ENCODE peak calls at places on chromosomes 4 and X, in four cellular contexts. One of them, this sample, is unnamed.

GRCh38 chr4:8227201-8227770 is 28.2 kb downstream of the SH3TC1 start:
- DNase-seq in HCT116: no peak
- DNase-seq in SK-N-SH: no peak
- DNase-seq in HepG2: no peak
- DNase-seq in this sample: no peak

GRCh38 chrX:98380106-98380505 is 1496.4 kb downstream of the RPA4 start:
- DNase-seq in HCT116: no peak
- DNase-seq in HepG2: no peak
- DNase-seq in SK-N-SH: no peak
- DNase-seq in this sample: no peak

GRCh38 chrX:40368611-40369061 is 212.1 kb upstream of the ATP6AP2 start:
- DNase-seq in SK-N-SH: no peak
- DNase-seq in HCT116: no peak
- DNase-seq in HepG2: no peak
- DNase-seq in this sample: no peak

GRCh38 chr4:5804656-5805055 is 88.2 kb downstream of the CRMP1 start:
- DNase-seq in HepG2: no peak
- DNase-seq in HCT116: no peak
- DNase-seq in SK-N-SH: no peak
- DNase-seq in this sample: no peak

GRCh38 chr4:185344743-185345538 is 50.8 kb downstream of the LRP2BP start:
- DNase-seq in HCT116: no peak
- DNase-seq in HepG2: no peak
- DNase-seq in SK-N-SH: no peak
- DNase-seq in this sample: no peak

GRCh38 chr4:1293531-1293941 is 3.8 kb downstream of the MAEA start:
- DNase-seq in SK-N-SH: no peak
- DNase-seq in HCT116: no peak
- DNase-seq in HepG2: no peak
- DNase-seq in this sample: no peak

GRCh38 chrX:17608898-17609297 is 128.4 kb upstream of the SCML1 start:
- DNase-seq in SK-N-SH: no peak
- DNase-seq in HCT116: no peak
- DNase-seq in HepG2: no peak
- DNase-seq in this sample: no peak

GRCh38 chrX:39603291-39603690 is 494.5 kb downstream of the BCOR start:
- DNase-seq in HepG2: no peak
- DNase-seq in SK-N-SH: no peak
- DNase-seq in HCT116: no peak
- DNase-seq in this sample: no peak

GRCh38 chr4:142293536-142293935 is 552.6 kb downstream of the INPP4B start:
- DNase-seq in HCT116: no peak
- DNase-seq in HepG2: no peak
- DNase-seq in SK-N-SH: no peak
- DNase-seq in this sample: no peak

GRCh38 chr4:132865458-132865857 is 283.6 kb upstream of the PCDH10 start:
- DNase-seq in HepG2: no peak
- DNase-seq in HCT116: no peak
- DNase-seq in SK-N-SH: no peak
- DNase-seq in this sample: no peak

GRCh38 chr4:73772353-73772752 is 32.0 kb downstream of the CXCL8 start:
- DNase-seq in HCT116: no peak
- DNase-seq in HepG2: no peak
- DNase-seq in SK-N-SH: no peak
- DNase-seq in this sample: no peak

GRCh38 chr4:38231626-38232025 is 271.4 kb downstream of the PTTG2 start:
- DNase-seq in HepG2: no peak
- DNase-seq in HCT116: no peak
- DNase-seq in SK-N-SH: no peak
- DNase-seq in this sample: no peak

GRCh38 chrX:45006002-45006800 is 133.2 kb downstream of the KDM6A start:
- DNase-seq in HepG2: no peak
- DNase-seq in HCT116: peak; percentile 67
- DNase-seq in SK-N-SH: no peak
- DNase-seq in this sample: no peak

GRCh38 chr4:156710571-156711195 is 260.9 kb downstream of the PDGFC start:
- DNase-seq in HCT116: no peak
- DNase-seq in SK-N-SH: no peak
- DNase-seq in HepG2: peak; percentile 42
- DNase-seq in this sample: no peak

GRCh38 chr4:148367756-148368155 is 74.5 kb downstream of the NR3C2 start:
- DNase-seq in HCT116: no peak
- DNase-seq in SK-N-SH: no peak
- DNase-seq in HepG2: no peak
- DNase-seq in this sample: no peak

GRCh38 chr4:98659741-98660507 is 1.5 kb upstream of the TSPAN5 start:
- DNase-seq in SK-N-SH: no peak
- DNase-seq in HCT116: no peak
- DNase-seq in HepG2: peak; percentile 26
- DNase-seq in this sample: no peak

GRCh38 chr4:152348670-152349069 is 187.2 kb downstream of the FBXW7 start:
- DNase-seq in HepG2: no peak
- DNase-seq in HCT116: no peak
- DNase-seq in SK-N-SH: peak; percentile 10
- DNase-seq in this sample: no peak

GRCh38 chrX:51332188-51332942 is at the start of gene NUDT10:
- DNase-seq in HCT116: no peak
- DNase-seq in SK-N-SH: peak; percentile 81
- DNase-seq in HepG2: no peak
- DNase-seq in this sample: no peak

GRCh38 chrX:68504237-68504636 is 5.4 kb downstream of the YIPF6 start:
- DNase-seq in HepG2: no peak
- DNase-seq in HCT116: no peak
- DNase-seq in SK-N-SH: no peak
- DNase-seq in this sample: no peak

GRCh38 chr4:80422727-80423404 is 87.3 kb downstream of the CFAP299 start:
- DNase-seq in HepG2: no peak
- DNase-seq in SK-N-SH: no peak
- DNase-seq in HCT116: no peak
- DNase-seq in this sample: no peak

GRCh38 chr4:56128231-56128630 is 179.5 kb downstream of the CEP135 start:
- DNase-seq in HepG2: no peak
- DNase-seq in HCT116: no peak
- DNase-seq in SK-N-SH: no peak
- DNase-seq in this sample: no peak

GRCh38 chr4:6200011-6200921 is at the start of gene JAKMIP1:
- DNase-seq in HCT116: no peak
- DNase-seq in HepG2: peak; percentile 25
- DNase-seq in SK-N-SH: peak; percentile 99
- DNase-seq in this sample: no peak

GRCh38 chr4:1711055-1711905 is 839 bp downstream of the SLBP start:
- DNase-seq in HCT116: no peak
- DNase-seq in SK-N-SH: no peak
- DNase-seq in HepG2: no peak
- DNase-seq in this sample: no peak

GRCh38 chrX:21972721-21973120 is 32.2 kb downstream of the SMS start:
- DNase-seq in HepG2: no peak
- DNase-seq in HCT116: no peak
- DNase-seq in SK-N-SH: no peak
- DNase-seq in this sample: no peak

GRCh38 chr4:16083217-16084191 is at the start of gene PROM1:
- DNase-seq in HepG2: peak; percentile 3
- DNase-seq in HCT116: peak; percentile 37
- DNase-seq in SK-N-SH: peak; percentile 81
- DNase-seq in this sample: no peak

GRCh38 chrX:43349363-43349762 is 306.7 kb upstream of the MAOA start:
- DNase-seq in HCT116: peak; percentile 28
- DNase-seq in HepG2: peak; percentile 44
- DNase-seq in SK-N-SH: peak; percentile 25
- DNase-seq in this sample: no peak

GRCh38 chr4:119300072-119300387 is 21.9 kb downstream of the FABP2 start:
- DNase-seq in SK-N-SH: peak; percentile 47
- DNase-seq in HCT116: no peak
- DNase-seq in HepG2: no peak
- DNase-seq in this sample: no peak

GRCh38 chr4:9800878-9801277 is 19.4 kb downstream of the DRD5 start:
- DNase-seq in SK-N-SH: no peak
- DNase-seq in HCT116: no peak
- DNase-seq in HepG2: no peak
- DNase-seq in this sample: no peak

GRCh38 chrX:113033966-113034680 is 193.5 kb upstream of the AMOT start:
- DNase-seq in HepG2: no peak
- DNase-seq in HCT116: no peak
- DNase-seq in SK-N-SH: no peak
- DNase-seq in this sample: no peak

GRCh38 chrX:11688201-11688600 is 22.5 kb upstream of the ARHGAP6 start:
- DNase-seq in HCT116: no peak
- DNase-seq in HepG2: no peak
- DNase-seq in SK-N-SH: no peak
- DNase-seq in this sample: no peak

GRCh38 chr4:121817006-121817405 is 6.7 kb downstream of the CCNA2 start:
- DNase-seq in HCT116: no peak
- DNase-seq in HepG2: no peak
- DNase-seq in SK-N-SH: no peak
- DNase-seq in this sample: no peak
- TF ChIP-seq POLR2AphosphoS5 in HCT116: no peak
- TF ChIP-seq POLR2AphosphoS5 in HepG2: no peak
- TF ChIP-seq POLR2AphosphoS5 in SK-N-SH: no peak
- TF ChIP-seq POLR2AphosphoS5 in this sample: no peak

DNA sequence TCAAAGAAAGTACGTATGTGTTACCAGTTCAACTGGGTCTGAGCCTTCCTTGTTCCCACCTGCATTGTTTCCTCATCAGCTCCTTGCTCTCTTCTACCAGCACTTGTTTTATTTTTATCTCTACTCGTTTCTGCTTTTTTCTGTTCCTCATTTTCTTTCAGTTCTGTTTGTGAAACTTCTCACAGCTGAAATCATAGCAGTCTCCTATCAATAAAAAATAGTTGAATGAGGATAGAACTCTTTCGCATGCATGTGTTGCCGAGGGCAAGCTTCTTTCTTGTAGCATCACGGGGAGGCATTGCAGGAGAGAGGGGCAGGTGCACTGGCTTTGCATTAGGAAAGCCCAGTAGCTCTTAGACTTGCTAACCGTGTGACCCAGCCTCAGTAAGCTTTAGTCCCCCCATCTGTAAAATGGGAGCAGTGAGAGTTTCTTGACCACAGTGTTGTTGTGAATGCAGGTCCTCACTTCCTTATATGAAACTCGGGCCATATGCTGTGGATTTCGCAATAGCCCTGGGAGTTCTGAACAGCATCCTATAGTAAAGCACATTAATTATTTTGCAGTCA is 24.7 kb downstream of the OFD1 start:
- DNase-seq in SK-N-SH: no peak
- DNase-seq in HepG2: no peak
- DNase-seq in HCT116: no peak
- DNase-seq in this sample: no peak
- H3K27ac ChIP-seq in SK-N-SH: no peak overlapping the region
- H3K27ac ChIP-seq in HepG2: no peak overlapping the region
- H3K27ac ChIP-seq in HCT116: no peak overlapping the region
- H3K27ac ChIP-seq in this sample: no peak overlapping the region

DNA sequence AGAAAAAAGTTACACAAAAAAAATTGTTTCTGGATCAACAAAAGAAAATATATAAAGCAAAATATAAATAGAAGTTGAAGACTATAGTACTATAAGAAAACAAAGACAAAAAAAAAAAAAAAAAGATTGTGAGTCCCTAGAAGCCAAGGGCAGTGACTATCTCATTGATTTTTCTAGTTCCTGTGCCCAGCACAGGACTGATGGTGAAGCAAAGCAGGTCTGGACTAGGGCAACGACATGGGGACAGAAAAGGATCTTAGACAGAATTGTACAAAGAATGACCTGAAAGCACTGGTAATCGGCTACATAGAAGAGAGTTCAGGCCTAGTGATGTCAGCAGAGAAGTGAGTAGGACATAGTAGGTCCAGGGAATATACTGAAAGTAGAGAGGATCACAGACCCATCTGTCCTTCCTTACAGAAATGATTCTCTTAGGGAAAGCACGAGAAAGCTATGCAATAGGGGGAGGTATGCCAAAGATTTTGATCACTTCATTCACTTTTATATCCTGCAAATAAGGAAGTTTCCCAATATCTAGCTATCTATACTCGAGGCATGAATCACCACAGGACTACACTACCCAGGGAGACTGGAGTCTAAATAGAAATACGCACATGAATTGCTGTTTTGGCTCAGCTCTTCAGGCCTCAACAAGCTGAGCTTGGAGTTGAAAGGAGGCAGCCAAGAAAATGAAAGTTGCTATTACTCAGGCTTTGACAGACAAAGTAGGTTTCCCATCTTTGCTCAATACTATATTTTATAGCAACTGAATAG is 230.9 kb upstream of the GPC4 start:
- DNase-seq in HCT116: no peak
- DNase-seq in SK-N-SH: no peak
- DNase-seq in HepG2: no peak
- DNase-seq in this sample: no peak
- H3K9ac ChIP-seq in HCT116: no peak overlapping the region
- H3K9ac ChIP-seq in SK-N-SH: no peak overlapping the region
- H3K9ac ChIP-seq in HepG2: no peak overlapping the region
- H3K9ac ChIP-seq in this sample: no peak overlapping the region

DNA sequence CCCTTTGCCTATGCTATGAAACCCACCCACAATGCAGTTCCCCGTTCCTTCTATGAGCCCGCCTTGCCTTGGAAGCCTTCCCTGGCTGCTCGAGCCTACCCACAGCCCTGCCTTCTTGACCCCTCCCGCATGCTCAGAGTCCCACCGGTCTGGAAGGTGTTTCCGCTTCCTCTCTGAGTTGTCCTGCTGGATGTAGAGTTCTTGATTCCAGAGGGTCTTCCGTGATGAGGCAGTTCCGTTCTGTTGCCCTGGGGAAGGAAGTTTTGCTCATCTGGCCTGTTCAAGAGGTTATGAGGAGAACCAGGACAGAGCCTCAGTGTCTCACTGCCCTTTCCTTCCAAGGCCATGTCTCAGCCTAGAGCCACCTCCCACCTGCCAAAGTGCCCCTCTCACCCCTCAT is 7.5 kb downstream of the GPKOW start:
- DNase-seq in HepG2: no peak
- DNase-seq in SK-N-SH: no peak
- DNase-seq in HCT116: no peak
- DNase-seq in this sample: no peak
- TF ChIP-seq POLR2AphosphoS5 in HepG2: no peak
- TF ChIP-seq POLR2AphosphoS5 in SK-N-SH: no peak
- TF ChIP-seq POLR2AphosphoS5 in HCT116: no peak
- TF ChIP-seq POLR2AphosphoS5 in this sample: no peak

GRCh38 chr4:89296871-89297270 is 10.7 kb downstream of the GPRIN3 start:
- DNase-seq in HepG2: no peak
- DNase-seq in HCT116: no peak
- DNase-seq in SK-N-SH: no peak
- DNase-seq in this sample: no peak
- H3K27ac ChIP-seq in HepG2: no peak overlapping the region
- H3K27ac ChIP-seq in HCT116: no peak overlapping the region
- H3K27ac ChIP-seq in SK-N-SH: no peak overlapping the region
- H3K27ac ChIP-seq in this sample: no peak overlapping the region